ENCODE peak calls at places on chromosomes 3 and 15, in seven cellular contexts. One of them, this sample, is unnamed.
A peak's percentile ranks its signal among the peaks of the same experiment; 100 is the strongest.

GRCh38 chr15:86373147-86373546 is 293.5 kb downstream of the AGBL1 start:
- DNase-seq in OCI-LY7: no peak
- DNase-seq in SK-N-SH: no peak
- DNase-seq in GM23248: no peak
- DNase-seq in HepG2: no peak
- DNase-seq in A549: no peak
- DNase-seq in GM23338: no peak
- DNase-seq in this sample: no peak

GRCh38 chr3:114307222-114307840 is 13.5 kb downstream of the TIGIT start:
- DNase-seq in SK-N-SH: no peak
- DNase-seq in GM23338: no peak
- DNase-seq in HepG2: no peak
- DNase-seq in A549: no peak
- DNase-seq in OCI-LY7: peak; percentile 12
- DNase-seq in GM23248: no peak
- DNase-seq in this sample: no peak

GRCh38 chr15:88440021-88440420 is 27.2 kb downstream of the MRPL46 start:
- DNase-seq in SK-N-SH: no peak
- DNase-seq in HepG2: no peak
- DNase-seq in GM23338: no peak
- DNase-seq in GM23248: peak; percentile 76
- DNase-seq in OCI-LY7: no peak
- DNase-seq in A549: peak; percentile 42
- DNase-seq in this sample: no peak

GRCh38 chr15:61186905-61187865 is 41.9 kb downstream of the RORA start:
- DNase-seq in HepG2: no peak
- DNase-seq in A549: no peak
- DNase-seq in OCI-LY7: no peak
- DNase-seq in GM23248: peak; percentile 6
- DNase-seq in SK-N-SH: peak; percentile 29
- DNase-seq in GM23338: no peak
- DNase-seq in this sample: no peak

GRCh38 chr3:178117641-178118040 is 418.6 kb upstream of the KCNMB2 start:
- DNase-seq in A549: no peak
- DNase-seq in OCI-LY7: no peak
- DNase-seq in GM23248: peak; percentile 16
- DNase-seq in GM23338: no peak
- DNase-seq in HepG2: no peak
- DNase-seq in SK-N-SH: no peak
- DNase-seq in this sample: no peak

GRCh38 chr3:64685331-64685799 is 2.4 kb downstream of the ADAMTS9 start:
- DNase-seq in OCI-LY7: no peak
- DNase-seq in GM23248: peak; percentile 65
- DNase-seq in A549: no peak
- DNase-seq in HepG2: no peak
- DNase-seq in GM23338: no peak
- DNase-seq in SK-N-SH: peak; percentile 36
- DNase-seq in this sample: no peak

GRCh38 chr3:142972092-142972753 is 8.7 kb upstream of the PAQR9 start:
- DNase-seq in OCI-LY7: no peak
- DNase-seq in HepG2: no peak
- DNase-seq in SK-N-SH: no peak
- DNase-seq in GM23338: no peak
- DNase-seq in A549: no peak
- DNase-seq in GM23248: no peak
- DNase-seq in this sample: no peak

GRCh38 chr3:184759666-184760200 is 47.9 kb upstream of the MAGEF1 start:
- DNase-seq in HepG2: no peak
- DNase-seq in GM23338: no peak
- DNase-seq in A549: no peak
- DNase-seq in GM23248: no peak
- DNase-seq in SK-N-SH: no peak
- DNase-seq in OCI-LY7: no peak
- DNase-seq in this sample: no peak

GRCh38 chr3:16468114-16469098 is 45.1 kb downstream of the RFTN1 start:
- DNase-seq in OCI-LY7: no peak
- DNase-seq in GM23248: no peak
- DNase-seq in GM23338: no peak
- DNase-seq in SK-N-SH: peak; percentile 61
- DNase-seq in A549: no peak
- DNase-seq in HepG2: no peak
- DNase-seq in this sample: no peak

GRCh38 chr15:69573815-69574472 is 121.3 kb downstream of the RPLP1 start:
- DNase-seq in SK-N-SH: no peak
- DNase-seq in HepG2: no peak
- DNase-seq in GM23338: no peak
- DNase-seq in OCI-LY7: no peak
- DNase-seq in GM23248: peak; percentile 68
- DNase-seq in A549: no peak
- DNase-seq in this sample: no peak

GRCh38 chr3:126481808-126482502 is 6.3 kb upstream of the ZXDC start:
- DNase-seq in GM23338: no peak
- DNase-seq in HepG2: peak; percentile 71
- DNase-seq in OCI-LY7: no peak
- DNase-seq in GM23248: peak; percentile 54
- DNase-seq in SK-N-SH: peak; percentile 77
- DNase-seq in A549: no peak
- DNase-seq in this sample: no peak

GRCh38 chr3:27625848-27626247 is 96.3 kb downstream of the EOMES start:
- DNase-seq in A549: no peak
- DNase-seq in GM23248: no peak
- DNase-seq in HepG2: no peak
- DNase-seq in SK-N-SH: no peak
- DNase-seq in OCI-LY7: no peak
- DNase-seq in GM23338: no peak
- DNase-seq in this sample: no peak

GRCh38 chr3:39021029-39021428 is 30.7 kb downstream of the SCN11A start:
- DNase-seq in GM23338: no peak
- DNase-seq in SK-N-SH: no peak
- DNase-seq in A549: no peak
- DNase-seq in GM23248: no peak
- DNase-seq in OCI-LY7: no peak
- DNase-seq in HepG2: no peak
- DNase-seq in this sample: no peak
- H3K27ac ChIP-seq in GM23338: no peak overlapping the region
- H3K27ac ChIP-seq in SK-N-SH: no peak overlapping the region
- H3K27ac ChIP-seq in A549: no peak overlapping the region
- H3K27ac ChIP-seq in GM23248: no peak overlapping the region
- H3K27ac ChIP-seq in OCI-LY7: no peak overlapping the region
- H3K27ac ChIP-seq in HepG2: no peak overlapping the region
- H3K27ac ChIP-seq in this sample: no peak overlapping the region

GRCh38 chr3:123872621-123873020 is 11.5 kb downstream of the MYLK start:
- DNase-seq in A549: no peak
- DNase-seq in OCI-LY7: no peak
- DNase-seq in GM23338: no peak
- DNase-seq in SK-N-SH: no peak
- DNase-seq in HepG2: no peak
- DNase-seq in GM23248: no peak
- DNase-seq in this sample: no peak
- H3K4me2 ChIP-seq in A549: no peak overlapping the region
- H3K4me2 ChIP-seq in OCI-LY7: no peak overlapping the region
- H3K4me2 ChIP-seq in GM23338: no peak overlapping the region
- H3K4me2 ChIP-seq in SK-N-SH: no peak overlapping the region
- H3K4me2 ChIP-seq in HepG2: no peak overlapping the region
- H3K4me2 ChIP-seq in GM23248: no peak overlapping the region
- H3K4me2 ChIP-seq in this sample: no peak overlapping the region

GRCh38 chr3:115785782-115786181 is 162.5 kb downstream of the GAP43 start:
- DNase-seq in GM23338: no peak
- DNase-seq in GM23248: peak; percentile 32
- DNase-seq in OCI-LY7: no peak
- DNase-seq in SK-N-SH: no peak
- DNase-seq in A549: no peak
- DNase-seq in HepG2: no peak
- DNase-seq in this sample: no peak
- H3K27ac ChIP-seq in GM23338: no peak overlapping the region
- H3K27ac ChIP-seq in GM23248: peak overlapping the region; percentile 98
- H3K27ac ChIP-seq in OCI-LY7: no peak overlapping the region
- H3K27ac ChIP-seq in SK-N-SH: peak overlapping the region; percentile 97
- H3K27ac ChIP-seq in A549: peak overlapping the region; percentile 87
- H3K27ac ChIP-seq in HepG2: no peak overlapping the region
- H3K27ac ChIP-seq in this sample: no peak overlapping the region

GRCh38 chr15:100833432-100834389 is 45.9 kb upstream of the ALDH1A3 start:
- DNase-seq in OCI-LY7: peak; percentile 8
- DNase-seq in SK-N-SH: no peak
- DNase-seq in GM23338: no peak
- DNase-seq in HepG2: no peak
- DNase-seq in GM23248: no peak
- DNase-seq in A549: no peak
- DNase-seq in this sample: no peak
- H3K4me2 ChIP-seq in OCI-LY7: peak overlapping the region; percentile 17
- H3K4me2 ChIP-seq in SK-N-SH: no peak overlapping the region
- H3K4me2 ChIP-seq in GM23338: no peak overlapping the region
- H3K4me2 ChIP-seq in HepG2: no peak overlapping the region
- H3K4me2 ChIP-seq in GM23248: no peak overlapping the region
- H3K4me2 ChIP-seq in A549: no peak overlapping the region
- H3K4me2 ChIP-seq in this sample: no peak overlapping the region

GRCh38 chr3:11632564-11632963 is 11.2 kb downstream of the VGLL4 start:
- DNase-seq in SK-N-SH: no peak
- DNase-seq in A549: no peak
- DNase-seq in OCI-LY7: no peak
- DNase-seq in GM23338: no peak
- DNase-seq in HepG2: no peak
- DNase-seq in GM23248: no peak
- DNase-seq in this sample: no peak
- H3K27ac ChIP-seq in SK-N-SH: peak overlapping the region; percentile 19
- H3K27ac ChIP-seq in A549: no peak overlapping the region
- H3K27ac ChIP-seq in OCI-LY7: no peak overlapping the region
- H3K27ac ChIP-seq in GM23338: no peak overlapping the region
- H3K27ac ChIP-seq in HepG2: no peak overlapping the region
- H3K27ac ChIP-seq in GM23248: peak overlapping the region; percentile 5
- H3K27ac ChIP-seq in this sample: no peak overlapping the region

GRCh38 chr3:60365360-60365759 is 885.9 kb downstream of the FHIT start:
- DNase-seq in OCI-LY7: no peak
- DNase-seq in GM23338: no peak
- DNase-seq in SK-N-SH: no peak
- DNase-seq in GM23248: peak; percentile 29
- DNase-seq in A549: no peak
- DNase-seq in HepG2: no peak
- DNase-seq in this sample: no peak
- H3K4me2 ChIP-seq in OCI-LY7: no peak overlapping the region
- H3K4me2 ChIP-seq in GM23338: no peak overlapping the region
- H3K4me2 ChIP-seq in SK-N-SH: no peak overlapping the region
- H3K4me2 ChIP-seq in GM23248: peak overlapping the region; percentile 13
- H3K4me2 ChIP-seq in A549: no peak overlapping the region
- H3K4me2 ChIP-seq in HepG2: no peak overlapping the region
- H3K4me2 ChIP-seq in this sample: no peak overlapping the region

GRCh38 chr3:123158330-123158729 is 43.4 kb upstream of the SEC22A start:
- DNase-seq in GM23338: no peak
- DNase-seq in HepG2: no peak
- DNase-seq in A549: no peak
- DNase-seq in OCI-LY7: no peak
- DNase-seq in GM23248: peak; percentile 14
- DNase-seq in SK-N-SH: peak; percentile 19
- DNase-seq in this sample: no peak
- H3K27ac ChIP-seq in GM23338: no peak overlapping the region
- H3K27ac ChIP-seq in HepG2: peak overlapping the region; percentile 48
- H3K27ac ChIP-seq in A549: no peak overlapping the region
- H3K27ac ChIP-seq in OCI-LY7: no peak overlapping the region
- H3K27ac ChIP-seq in GM23248: no peak overlapping the region
- H3K27ac ChIP-seq in SK-N-SH: no peak overlapping the region
- H3K27ac ChIP-seq in this sample: no peak overlapping the region

GRCh38 chr3:189773056-189773455 is 141.9 kb downstream of the TP63 start:
- DNase-seq in A549: peak; percentile 64
- DNase-seq in SK-N-SH: no peak
- DNase-seq in OCI-LY7: no peak
- DNase-seq in GM23248: peak; percentile 80
- DNase-seq in GM23338: no peak
- DNase-seq in HepG2: no peak
- DNase-seq in this sample: no peak
- H3K4me2 ChIP-seq in A549: peak overlapping the region; percentile 76
- H3K4me2 ChIP-seq in SK-N-SH: no peak overlapping the region
- H3K4me2 ChIP-seq in OCI-LY7: no peak overlapping the region
- H3K4me2 ChIP-seq in GM23248: peak overlapping the region; percentile 87
- H3K4me2 ChIP-seq in GM23338: no peak overlapping the region
- H3K4me2 ChIP-seq in HepG2: no peak overlapping the region
- H3K4me2 ChIP-seq in this sample: no peak overlapping the region

This sample was measured in neural progenitor cell.